ENCODE peak calls at places on chromosomes 6 and 20, in four cellular contexts. T is stomach, C is cardiac muscle cell, Q is pancreas. W is an unnamed sample.

GRCh38 chr6:14758421-14759043 is 487.3 kb upstream of the JARID2 start:
- DNase-seq in T (peak), C (no peak), Q (no peak), W (no peak)

GRCh38 chr6:169564453-169565240 is 137.2 kb downstream of the WDR27 start:
- DNase-seq in T (no peak), C (no peak), Q (no peak), W (no peak)

GRCh38 chr6:161498359-161498758 is 224.5 kb upstream of the AGPAT4 start:
- DNase-seq in T (no peak), C (peak), Q (no peak), W (peak)

GRCh38 chr6:169890049-169890448 is 138.6 kb downstream of the ERMARD start:
- DNase-seq in T (no peak), C (no peak), Q (peak), W (no peak)

GRCh38 chr6:150494236-150494635 is 105.4 kb upstream of the PLEKHG1 start:
- DNase-seq in T (no peak), C (no peak), Q (no peak), W (no peak)

GRCh38 chr20:19115581-19115980 is 96.9 kb upstream of the SLC24A3 start:
- DNase-seq in T (no peak), C (no peak), Q (no peak), W (no peak)

GRCh38 chr6:37308084-37308817 is 45.5 kb upstream of the RNF8 start:
- DNase-seq in T (no peak), C (peak), Q (no peak), W (peak)

GRCh38 chr20:20593447-20594170 is 118.8 kb downstream of the RALGAPA2 start:
- DNase-seq in T (no peak), C (peak), Q (no peak), W (peak)

GRCh38 chr20:39289316-39289715 is 327.2 kb downstream of the DHX35 start:
- DNase-seq in T (no peak), C (peak), Q (no peak), W (no peak)

GRCh38 chr20:31871602-31871954 is 1.1 kb downstream of the TTLL9 start:
- DNase-seq in T (no peak), C (no peak), Q (no peak), W (no peak)

GRCh38 chr20:31869673-31869941 is 720 bp downstream of the DUSP15 start:
- DNase-seq in T (no peak), C (no peak), Q (no peak), W (no peak)

GRCh38 chr20:31872406-31872805 is 2.0 kb downstream of the TTLL9 start:
- DNase-seq in T (no peak), C (no peak), Q (no peak), W (no peak)

GRCh38 chr20:31869942-31870702 is at the start of the genes DUSP15 and TTLL9:
- DNase-seq in T (peak), C (peak), Q (peak), W (no peak)

GRCh38 chr20:31870703-31871601 is 518 bp downstream of the TTLL9 start:
- DNase-seq in T (peak), C (no peak), Q (no peak), W (no peak)
- H3K27ac ChIP-seq in T (peak), C (no peak), Q (no peak), W (no peak)

DNA sequence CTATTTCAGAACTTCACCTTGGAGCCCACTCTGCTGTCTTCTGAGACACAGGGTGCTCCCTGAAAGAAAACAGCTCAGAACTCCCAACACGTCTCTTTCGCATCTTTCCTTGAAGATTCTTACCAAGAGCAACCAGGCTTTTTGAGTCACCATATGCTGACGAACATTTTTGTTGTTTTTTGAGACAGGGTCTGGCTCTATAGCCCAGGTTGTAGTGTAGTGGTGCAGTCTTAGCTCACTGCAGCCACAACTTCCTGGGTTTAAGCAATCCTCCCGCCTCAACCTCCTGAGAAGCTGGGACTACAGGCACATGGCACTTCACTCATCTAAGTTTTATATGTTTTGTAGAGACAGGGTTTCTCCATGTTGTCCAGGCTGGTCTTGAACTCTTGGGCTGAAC is 68.5 kb downstream of the TRMT11 start:
- DNase-seq in T (no peak), C (no peak), Q (no peak), W (no peak)
- H3K27ac ChIP-seq in T (no peak), C (peak), Q (peak), W (no peak)

DNA sequence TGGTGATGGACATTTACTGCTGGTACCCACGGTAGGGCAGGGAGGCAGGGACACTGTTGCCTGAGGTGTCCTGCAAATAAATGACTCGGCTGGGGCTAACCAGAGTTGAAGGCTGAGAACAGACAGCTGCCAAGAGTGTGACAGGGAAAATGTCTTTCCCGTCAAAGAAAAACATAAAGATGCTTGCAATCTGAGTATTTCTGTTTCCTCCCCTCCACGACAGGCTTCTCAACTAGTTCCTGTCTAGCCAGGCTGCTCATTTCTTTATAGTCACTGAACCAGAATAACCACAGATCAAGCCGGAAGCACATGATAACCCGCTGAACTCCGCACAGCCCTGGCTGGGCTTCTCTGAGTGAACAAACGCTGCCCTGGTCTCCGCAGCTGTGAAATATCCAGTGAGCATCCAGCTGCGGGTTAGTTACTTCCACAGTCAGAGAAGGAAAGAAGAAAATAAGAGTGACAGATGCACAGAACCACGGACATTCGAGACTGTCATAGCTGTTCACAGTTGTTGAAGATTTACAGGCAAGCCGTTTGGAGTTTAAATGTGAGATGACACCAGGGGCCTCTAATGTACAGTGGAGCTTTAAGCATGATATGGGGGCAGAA is 299.8 kb upstream of the SUPT3H start:
- DNase-seq in T (peak), C (no peak), Q (no peak), W (peak)
- H3K27ac ChIP-seq in T (peak), C (no peak), Q (no peak), W (peak)

GRCh38 chr6:33324139-33324538 is 6.6 kb upstream of the ZBTB22 start:
- DNase-seq in T (no peak), C (no peak), Q (no peak), W (no peak)
- H3K27ac ChIP-seq in T (peak), C (no peak), Q (peak), W (no peak)

DNA sequence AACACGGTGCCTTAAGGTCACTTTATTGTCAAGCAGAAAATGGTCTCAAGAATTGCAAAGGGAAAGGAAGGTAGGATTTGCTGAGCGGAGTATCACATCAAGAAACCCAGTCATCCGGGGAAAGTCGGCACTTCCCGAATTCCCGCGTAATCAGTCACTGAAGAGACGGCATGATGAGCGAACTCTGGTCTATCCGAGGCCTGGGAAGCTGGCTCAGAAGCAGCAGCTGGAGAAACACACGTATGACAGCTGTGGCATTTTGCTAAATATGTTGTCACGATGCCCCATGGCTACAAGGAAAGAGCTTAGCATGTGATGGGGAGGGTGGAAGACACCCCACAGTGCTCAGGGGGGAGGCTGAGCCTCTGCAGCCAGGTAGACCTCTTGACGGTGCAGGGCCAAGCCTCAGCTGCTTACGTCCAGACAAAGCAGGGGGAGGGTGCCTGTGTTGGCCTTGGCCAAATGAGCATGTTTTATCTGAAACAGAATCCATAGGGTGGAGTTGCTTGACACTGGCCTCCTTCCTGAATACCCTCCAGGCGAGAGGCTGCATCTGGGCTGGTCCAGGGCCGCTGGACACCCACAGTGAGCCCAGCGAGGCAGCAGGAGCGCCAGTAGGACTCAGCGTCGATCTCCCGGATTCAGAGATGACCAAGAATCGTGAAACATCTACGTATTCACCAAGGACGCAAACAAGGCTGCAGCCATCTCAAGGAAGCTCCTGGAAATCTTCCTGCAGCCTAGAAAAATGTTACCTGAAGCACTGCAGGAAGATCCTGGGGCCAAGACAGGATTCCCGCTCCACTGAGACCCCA is 118.8 kb upstream of the AFDN start:
- DNase-seq in T (no peak), C (no peak), Q (no peak), W (no peak)
- H3K27ac ChIP-seq in T (no peak), C (no peak), Q (no peak), W (no peak)

GRCh38 chr6:153092082-153093013 is 38.7 kb downstream of the RGS17 start:
- DNase-seq in T (no peak), C (no peak), Q (no peak), W (peak)

GRCh38 chr6:153088796-153089195 is 42.3 kb downstream of the RGS17 start:
- DNase-seq in T (no peak), C (no peak), Q (no peak), W (peak)

GRCh38 chr6:153087436-153087835 is 43.6 kb downstream of the RGS17 start:
- DNase-seq in T (no peak), C (no peak), Q (no peak), W (no peak)

GRCh38 chr6:153086225-153086990 is 44.7 kb downstream of the RGS17 start:
- DNase-seq in T (no peak), C (no peak), Q (no peak), W (no peak)

DNA sequence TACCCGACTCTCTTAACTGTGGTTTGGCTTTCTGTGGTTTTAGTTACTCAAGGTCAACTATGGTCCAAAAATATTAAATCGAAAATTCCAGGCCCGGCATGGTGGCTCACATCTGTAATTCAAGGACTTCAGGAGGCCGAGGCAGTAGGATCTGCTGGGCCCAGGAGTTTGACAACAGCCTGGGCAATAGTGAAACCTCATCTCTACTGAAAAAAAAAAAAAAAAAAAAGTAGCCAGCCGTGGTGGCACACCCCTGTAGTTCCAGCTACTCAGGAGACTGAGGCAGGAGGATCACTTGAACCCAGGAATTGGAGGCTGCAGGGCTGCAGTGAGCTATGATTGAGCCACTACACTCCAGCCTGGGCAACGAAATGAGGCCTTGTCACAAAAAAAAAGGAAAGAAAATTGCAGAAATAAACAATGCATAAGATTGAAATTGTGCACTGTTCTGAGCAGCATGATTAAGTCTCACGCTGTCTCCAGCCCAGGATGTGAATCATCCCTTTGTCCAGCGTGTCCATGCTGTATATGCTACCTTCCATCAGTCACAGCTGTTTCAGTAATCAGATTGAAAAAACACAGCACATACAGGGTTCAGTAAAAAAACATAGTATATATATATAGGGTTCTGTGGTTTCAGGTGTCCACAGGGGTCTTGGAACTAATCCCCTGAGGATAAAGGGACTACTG is 40.7 kb downstream of the RGS17 start:
- DNase-seq in T (no peak), C (no peak), Q (no peak), W (peak)
- H3K27ac ChIP-seq in T (no peak), C (no peak), Q (no peak), W (no peak)

GRCh38 chr20:50491926-50492634 is 18.1 kb upstream of the PTPN1 start:
- DNase-seq in T (no peak), C (no peak), Q (no peak), W (peak)
- H3K27ac ChIP-seq in T (no peak), C (no peak), Q (no peak), W (no peak)

DNA sequence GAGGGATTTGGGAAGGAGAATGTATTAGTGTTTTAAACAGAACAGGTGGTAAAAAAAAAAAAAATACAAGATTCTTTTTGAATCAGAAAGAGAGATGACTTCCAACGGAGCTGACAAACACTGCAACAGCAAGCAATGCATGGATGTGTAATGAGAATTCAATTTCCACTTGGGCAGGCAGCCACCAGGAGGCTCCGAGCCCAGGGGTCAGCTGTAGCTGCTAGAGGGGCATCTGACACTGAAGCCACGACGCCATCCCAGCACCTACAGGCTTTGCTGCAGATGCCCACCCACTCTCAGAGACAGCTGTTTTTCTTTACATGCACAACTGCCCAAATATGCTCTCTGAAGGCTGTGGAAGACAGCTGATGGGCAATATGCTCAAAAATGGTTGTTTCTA is 75.4 kb downstream of the ELOVL5 start:
- DNase-seq in T (no peak), C (no peak), Q (no peak), W (no peak)
- H3K27ac ChIP-seq in T (no peak), C (no peak), Q (no peak), W (no peak)

W was measured in fibroblast of lung.